ENCODE peak calls at places on chromosomes 12 and 14, in four cellular contexts. Y is GM12878, W is K562, R is HepG2. A is an unnamed sample.

GRCh38 chr12:63917864-63918742 is 73.6 kb downstream of the SRGAP1 start:
- DNase-seq in R (peak), W (no peak), Y (peak), A (no peak)

GRCh38 chr14:49982082-49982481 is 89.2 kb downstream of the ARF6 start:
- DNase-seq in R (no peak), Y (no peak), W (no peak), A (no peak)

GRCh38 chr14:101474563-101475467 is 86.5 kb upstream of the DIO3 start:
- DNase-seq in Y (no peak), W (no peak), R (no peak), A (no peak)

GRCh38 chr12:12717586-12718381 is 616 bp downstream of the CDKN1B start:
- DNase-seq in W (peak), R (no peak), Y (no peak), A (no peak)

GRCh38 chr14:23138173-23138535 is 19.1 kb upstream of the CEBPE start:
- DNase-seq in W (no peak), R (no peak), Y (no peak), A (no peak)

GRCh38 chr14:30874120-30874998 is at the start of gene COCH:
- DNase-seq in W (peak), R (peak), Y (no peak), A (peak)

GRCh38 chr12:20561886-20562285 is 133.2 kb upstream of the SLCO1C1 start:
- DNase-seq in Y (no peak), R (no peak), W (no peak), A (no peak)

GRCh38 chr14:98580131-98580678 is 691.8 kb downstream of the BCL11B start:
- DNase-seq in Y (no peak), R (no peak), W (peak), A (no peak)

GRCh38 chr12:38392584-38393144 is 76.1 kb downstream of the ALG10B start:
- DNase-seq in Y (no peak), W (no peak), R (no peak), A (no peak)

GRCh38 chr12:47634127-47634526 is 71.7 kb downstream of the RPAP3 start:
- DNase-seq in W (no peak), R (no peak), Y (no peak), A (no peak)

GRCh38 chr12:65925626-65926025 is 101.3 kb downstream of the HMGA2 start:
- DNase-seq in W (no peak), R (peak), Y (no peak), A (no peak)

GRCh38 chr12:120836119-120836684 is 68.0 kb downstream of the SPPL3 start:
- DNase-seq in W (no peak), Y (no peak), R (no peak), A (no peak)

GRCh38 chr12:100187857-100188519 is 12.6 kb upstream of the ACTR6 start:
- DNase-seq in R (no peak), Y (no peak), W (no peak), A (no peak)

GRCh38 chr14:39469094-39469710 is 37.0 kb upstream of the FBXO33 start:
- DNase-seq in W (peak), R (peak), Y (no peak), A (peak)

GRCh38 chr14:39474416-39474911 is 42.2 kb upstream of the FBXO33 start:
- DNase-seq in W (no peak), Y (no peak), R (peak), A (no peak)

GRCh38 chr14:39467889-39468524 is 35.8 kb upstream of the FBXO33 start:
- DNase-seq in W (peak), Y (no peak), R (peak), A (no peak)

GRCh38 chr14:39472078-39472477 is 39.8 kb upstream of the FBXO33 start:
- DNase-seq in R (no peak), W (no peak), Y (no peak), A (no peak)
- TF ChIP-seq SP1 in R (no peak), W (no peak), Y (no peak), A (no peak)

DNA sequence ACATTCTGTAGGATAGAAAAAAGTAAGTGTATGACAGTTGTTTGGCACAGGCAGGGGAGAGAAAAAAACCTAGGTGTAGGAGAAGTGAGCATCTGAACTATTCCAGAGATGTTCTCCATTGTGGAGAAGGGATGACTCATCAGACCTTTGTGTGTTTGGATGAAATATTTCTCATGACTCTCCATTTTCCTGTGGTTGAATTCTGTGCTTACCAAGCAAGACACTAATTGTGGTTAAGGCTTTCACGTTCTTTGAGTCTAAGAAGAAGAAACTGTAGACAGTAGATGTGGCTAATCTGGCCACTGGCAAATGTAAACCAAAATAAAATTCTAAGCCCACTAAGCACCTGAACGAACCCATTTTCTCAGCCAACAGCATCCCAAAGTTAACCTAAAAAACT is 107.9 kb upstream of the GZMB start:
- DNase-seq in W (no peak), R (no peak), Y (no peak), A (no peak)
- TF ChIP-seq FOXM1 in W (no peak), R (no peak), Y (no peak), A (no peak)

GRCh38 chr14:104749111-104749649 is 3.8 kb upstream of the SIVA1 start:
- DNase-seq in W (no peak), Y (no peak), R (peak), A (no peak)
- TF ChIP-seq SP1 in W (no peak), Y (no peak), R (no peak), A (no peak)

DNA sequence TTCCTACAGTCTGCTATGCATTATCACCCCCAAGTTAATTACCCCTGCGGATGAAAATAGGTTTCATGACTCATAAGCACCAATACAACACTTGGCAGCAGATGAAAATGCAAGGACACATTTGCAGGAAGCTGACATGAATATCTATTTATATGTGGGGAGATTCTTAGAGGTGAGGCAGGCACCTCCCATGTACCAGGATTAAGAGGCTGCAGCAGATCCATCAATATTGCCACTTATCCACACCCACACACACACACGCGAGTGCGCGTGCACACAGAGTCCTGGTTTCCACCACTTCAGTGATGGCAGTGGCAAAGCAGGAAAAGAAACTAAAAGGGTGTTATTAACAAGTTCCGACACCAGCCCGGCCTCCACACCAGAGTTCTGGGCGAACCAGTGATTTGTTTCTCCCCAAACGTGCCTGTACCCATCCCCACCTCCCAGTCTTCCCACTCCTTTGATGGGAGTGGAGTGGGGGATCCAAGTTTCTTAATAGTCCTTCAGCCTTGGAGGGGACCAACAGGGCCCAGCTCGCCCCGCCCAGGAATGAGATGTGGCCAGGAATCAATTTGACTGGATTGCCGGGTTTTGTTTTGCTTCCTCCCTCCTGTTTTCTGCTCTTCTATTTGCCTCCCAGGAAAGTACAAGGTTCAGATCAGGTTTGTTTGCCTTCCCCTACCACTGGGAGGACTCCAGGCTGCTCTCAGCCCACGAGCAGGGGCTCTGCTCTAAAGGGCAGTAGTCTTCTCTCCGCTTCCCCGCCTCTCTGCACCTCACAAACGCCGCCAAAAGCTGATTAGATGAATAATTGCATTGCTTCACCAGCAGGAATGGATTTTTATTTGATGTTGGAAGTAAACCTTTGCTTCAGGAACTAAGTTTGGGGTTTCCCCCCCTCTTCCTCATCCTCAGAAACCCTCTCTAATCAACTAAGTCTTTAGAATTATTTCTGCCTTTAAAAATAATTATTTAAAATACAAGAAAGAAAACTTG is 5.2 kb downstream of the IRF2BPL start:
- DNase-seq in W (no peak), Y (no peak), R (peak), A (peak)
- TF ChIP-seq FOXM1 in W (no peak), Y (no peak), R (no peak), A (no peak)

A was measured in HEK293T.